ENCODE peak calls at places on chromosome 13, in seven cellular contexts. V, H, Q, A, T, M and P are unnamed samples.

GRCh38 chr13:76293751-76294150 is 592.5 kb downstream of the KCTD12 start:
- DNase-seq in V (no peak), H (no peak), Q (no peak), A (no peak), T (no peak), M (no peak), P (no peak)

GRCh38 chr13:38350114-38350617 is 515 bp downstream of the UFM1 start:
- DNase-seq in V (peak), H (peak), Q (peak), A (peak), T (peak), M (peak), P (peak)

GRCh38 chr13:22285867-22286632 is 615.2 kb downstream of the FGF9 start:
- DNase-seq in V (no peak), H (no peak), Q (no peak), A (no peak), T (no peak), M (no peak), P (no peak)

GRCh38 chr13:84658881-84659661 is 776.8 kb upstream of the SLITRK1 start:
- DNase-seq in V (no peak), H (no peak), Q (no peak), A (no peak), T (no peak), M (no peak), P (no peak)

GRCh38 chr13:114313061-114313860 is 1.0 kb upstream of the CHAMP1 start:
- DNase-seq in V (no peak), H (no peak), Q (peak), A (peak), T (no peak), M (no peak), P (no peak)

GRCh38 chr13:72648513-72649065 is 78.8 kb downstream of the MZT1 start:
- DNase-seq in V (no peak), H (no peak), Q (no peak), A (no peak), T (no peak), M (no peak), P (no peak)

GRCh38 chr13:103277959-103278673 is 211.9 kb upstream of the SLC10A2 start:
- DNase-seq in V (no peak), H (no peak), Q (no peak), A (no peak), T (no peak), M (no peak), P (no peak)

GRCh38 chr13:100347941-100348340 is 240.6 kb downstream of the GGACT start:
- DNase-seq in V (no peak), H (no peak), Q (no peak), A (no peak), T (no peak), M (no peak), P (no peak)

GRCh38 chr13:111216166-111216960 is 101.3 kb downstream of the ARHGEF7 start:
- DNase-seq in V (no peak), H (peak), Q (peak), A (no peak), T (no peak), M (no peak), P (peak)

GRCh38 chr13:98293103-98293502 is 116.0 kb upstream of the RNF113B start:
- DNase-seq in V (peak), H (no peak), Q (no peak), A (no peak), T (no peak), M (no peak), P (no peak)

GRCh38 chr13:67299731-67300130 is 69.6 kb upstream of the PCDH9 start:
- DNase-seq in V (no peak), H (no peak), Q (no peak), A (no peak), T (no peak), M (no peak), P (no peak)

GRCh38 chr13:48401480-48401879 is 11.4 kb downstream of the LPAR6 start:
- DNase-seq in V (no peak), H (no peak), Q (no peak), A (no peak), T (no peak), M (no peak), P (no peak)

GRCh38 chr13:111326981-111327642 is 6.7 kb downstream of the TEX29 start:
- DNase-seq in V (no peak), H (no peak), Q (no peak), A (no peak), T (no peak), M (no peak), P (no peak)

GRCh38 chr13:21677075-21677628 is 6.3 kb downstream of the FGF9 start:
- DNase-seq in V (no peak), H (no peak), Q (no peak), A (no peak), T (no peak), M (no peak), P (no peak)

GRCh38 chr13:35699805-35700204 is 223.3 kb upstream of the MAB21L1 start:
- DNase-seq in V (peak), H (no peak), Q (no peak), A (no peak), T (no peak), M (peak), P (peak)

GRCh38 chr13:97659602-97660001 is 225.6 kb downstream of the RAP2A start:
- DNase-seq in V (no peak), H (no peak), Q (no peak), A (no peak), T (no peak), M (no peak), P (no peak)

GRCh38 chr13:30835442-30835841 is 70.6 kb upstream of the MEDAG start:
- DNase-seq in V (peak), H (no peak), Q (no peak), A (peak), T (no peak), M (no peak), P (peak)

GRCh38 chr13:38618336-38618735 is 68.5 kb upstream of the FREM2 start:
- DNase-seq in V (no peak), H (no peak), Q (no peak), A (no peak), T (no peak), M (no peak), P (no peak)

GRCh38 chr13:88086577-88086976 is 415.4 kb downstream of the SLITRK5 start:
- DNase-seq in V (no peak), H (no peak), Q (no peak), A (no peak), T (no peak), M (no peak), P (no peak)

GRCh38 chr13:44904982-44905381 is 84.3 kb downstream of the NUFIP1 start:
- DNase-seq in V (peak), H (no peak), Q (peak), A (peak), T (peak), M (peak), P (peak)

GRCh38 chr13:66501187-66501586 is 728.9 kb downstream of the PCDH9 start:
- DNase-seq in V (no peak), H (no peak), Q (no peak), A (no peak), T (no peak), M (no peak), P (no peak)

DNA sequence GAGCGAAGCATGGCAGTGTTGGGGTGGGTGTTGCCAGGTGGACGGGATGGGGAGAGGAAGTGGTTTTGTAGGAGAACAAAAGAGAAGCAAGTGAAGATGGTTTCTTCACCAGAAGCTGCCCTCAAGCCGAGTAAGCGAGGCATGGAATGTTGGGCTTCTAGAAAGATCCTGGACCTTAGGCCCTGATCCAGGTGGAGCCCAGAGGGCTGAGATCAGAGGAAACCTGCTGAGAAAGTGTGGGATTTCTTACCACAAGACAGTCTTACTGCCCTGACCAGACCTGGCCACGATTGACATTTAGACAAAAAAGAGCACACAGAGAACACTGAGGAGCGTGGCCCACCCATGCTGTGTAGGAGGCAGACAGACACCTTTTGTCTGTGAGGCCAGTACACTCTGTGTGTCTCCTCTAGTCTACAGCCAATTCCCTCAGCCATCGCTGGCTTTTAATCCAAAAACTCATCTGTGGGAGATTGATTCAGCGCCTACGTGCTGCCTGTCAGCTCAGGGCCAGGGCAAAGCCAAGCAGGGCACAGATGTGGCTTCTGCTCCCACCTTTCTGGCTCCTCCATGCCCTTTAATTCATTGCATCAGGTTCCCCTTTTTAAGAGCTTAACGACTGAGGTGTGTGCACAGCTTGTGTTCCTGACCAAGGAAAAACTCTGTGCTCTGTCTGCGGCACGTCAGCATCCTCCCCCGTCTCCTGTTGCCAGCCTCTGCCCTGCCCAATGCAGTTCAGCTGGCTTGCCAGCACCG is 123.3 kb downstream of the AKAP11 start:
- DNase-seq in V (no peak), H (no peak), Q (no peak), A (no peak), T (no peak), M (no peak), P (no peak)
- TF ChIP-seq POLR2A in V (no peak), H (no peak), Q (no peak), A (no peak), T (no peak), M (no peak), P (no peak)

DNA sequence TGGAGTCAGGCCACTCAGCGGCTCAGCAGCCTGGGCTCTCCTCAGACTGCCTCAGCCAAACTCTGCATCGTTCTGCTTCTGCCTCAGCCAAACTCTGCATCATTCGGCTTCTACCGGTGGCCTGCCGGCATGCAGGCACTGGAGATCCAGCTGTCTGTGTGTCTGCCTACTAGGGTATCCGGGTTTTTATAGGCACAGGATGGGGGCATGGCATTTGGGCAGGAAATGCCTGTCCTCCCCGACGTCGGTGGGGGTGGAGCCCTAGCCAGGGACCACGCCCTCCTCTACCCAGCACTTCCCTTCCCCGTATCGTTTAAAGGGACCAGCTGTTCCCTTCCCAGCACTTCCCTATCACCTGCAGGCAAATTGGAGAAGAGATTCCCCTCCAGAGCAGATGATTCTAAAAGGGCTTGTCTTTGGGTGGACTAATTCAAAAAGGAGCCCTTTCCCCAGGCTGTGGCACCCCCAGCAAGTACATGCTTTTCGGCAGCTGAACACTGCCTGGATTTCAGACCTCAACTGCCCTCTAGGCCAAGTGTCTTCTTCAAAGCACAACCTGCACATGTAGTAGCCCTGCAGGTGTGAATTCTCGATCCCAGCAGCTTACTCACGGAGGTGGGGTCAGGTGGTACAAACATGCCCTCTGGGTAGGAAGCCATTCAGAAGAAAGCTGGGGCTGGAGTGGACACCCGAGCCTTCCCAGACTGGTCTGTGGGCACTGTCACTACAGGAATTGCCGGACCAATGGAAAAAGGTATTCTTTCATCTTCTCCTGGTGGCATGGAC is 25.5 kb upstream of the GPR12 start:
- DNase-seq in V (no peak), H (no peak), Q (no peak), A (peak), T (peak), M (no peak), P (no peak)
- TF ChIP-seq POLR2A in V (no peak), H (peak), Q (peak), A (no peak), T (no peak), M (no peak), P (no peak)

GRCh38 chr13:27271572-27272096 is 1.0 kb downstream of the RASL11A start:
- DNase-seq in V (no peak), H (no peak), Q (no peak), A (no peak), T (no peak), M (no peak), P (no peak)

GRCh38 chr13:27274631-27275030 is 4.0 kb downstream of the RASL11A start:
- DNase-seq in V (no peak), H (no peak), Q (no peak), A (no peak), T (no peak), M (no peak), P (no peak)

GRCh38 chr13:27273658-27274425 is 3.2 kb downstream of the RASL11A start:
- DNase-seq in V (no peak), H (no peak), Q (no peak), A (no peak), T (no peak), M (no peak), P (no peak)

GRCh38 chr13:27269114-27269665 is 1.4 kb upstream of the RASL11A start:
- DNase-seq in V (no peak), H (no peak), Q (no peak), A (peak), T (no peak), M (no peak), P (no peak)

DNA sequence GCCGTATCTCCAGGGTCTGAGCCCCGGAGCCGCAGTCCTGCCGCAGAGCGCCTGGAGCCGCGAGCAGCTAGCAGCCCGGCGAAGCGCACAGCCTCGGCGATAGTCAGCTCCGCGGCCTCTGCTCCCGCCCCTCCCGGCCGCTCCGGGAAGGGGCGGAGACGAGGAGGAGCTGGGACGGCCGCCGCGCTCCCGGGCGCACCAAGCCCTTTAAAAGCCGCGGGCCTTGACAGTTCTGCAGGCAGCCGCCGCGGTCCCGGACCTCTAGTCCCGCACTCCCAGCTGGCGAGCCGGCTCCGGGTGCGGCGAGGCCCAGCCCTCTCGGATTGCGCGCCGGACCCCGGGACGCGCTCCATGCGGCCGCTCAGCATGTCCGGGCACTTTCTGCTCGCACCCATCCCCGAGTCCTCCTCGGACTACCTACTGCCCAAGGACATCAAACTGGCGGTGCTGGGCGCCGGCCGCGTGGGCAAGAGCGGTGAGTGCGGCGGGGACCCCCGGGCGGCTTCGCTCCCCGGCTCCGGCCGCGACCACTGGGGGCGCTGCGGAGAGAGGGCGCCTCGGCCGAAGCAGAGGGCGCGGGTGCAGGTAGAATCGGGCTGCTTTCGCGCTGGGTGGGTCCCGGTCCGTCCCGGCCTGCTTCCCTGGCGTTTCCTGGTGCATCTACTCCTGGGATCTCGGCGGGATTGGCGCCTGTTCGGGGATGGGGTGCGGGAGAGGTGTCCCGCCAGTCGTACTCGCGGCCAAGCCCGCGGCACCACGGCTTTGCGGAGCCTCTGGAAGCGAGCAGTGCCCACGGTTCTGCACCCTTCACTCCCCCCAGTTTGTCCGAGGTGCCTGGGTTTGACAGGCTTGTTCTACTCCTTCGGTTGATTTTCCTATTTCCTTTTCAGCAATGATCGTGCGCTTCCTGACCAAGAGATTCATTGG is at the start of gene RASL11A:
- DNase-seq in V (peak), H (peak), Q (peak), A (peak), T (peak), M (peak), P (peak)
- TF ChIP-seq POLR2A in V (peak), H (peak), Q (peak), A (peak), T (no peak), M (peak), P (peak)

GRCh38 chr13:42548731-42549554 is 25.0 kb upstream of the TNFSF11 start:
- DNase-seq in V (no peak), H (peak), Q (no peak), A (no peak), T (peak), M (no peak), P (no peak)
- TF ChIP-seq POLR2A in V (no peak), H (no peak), Q (no peak), A (no peak), T (no peak), M (no peak), P (no peak)

GRCh38 chr13:32419862-32420261 is 8.1 kb downstream of the N4BP2L1 start:
- DNase-seq in V (no peak), H (no peak), Q (no peak), A (no peak), T (no peak), M (no peak), P (no peak)
- TF ChIP-seq POLR2A in V (no peak), H (no peak), Q (no peak), A (no peak), T (no peak), M (no peak), P (no peak)

DNA sequence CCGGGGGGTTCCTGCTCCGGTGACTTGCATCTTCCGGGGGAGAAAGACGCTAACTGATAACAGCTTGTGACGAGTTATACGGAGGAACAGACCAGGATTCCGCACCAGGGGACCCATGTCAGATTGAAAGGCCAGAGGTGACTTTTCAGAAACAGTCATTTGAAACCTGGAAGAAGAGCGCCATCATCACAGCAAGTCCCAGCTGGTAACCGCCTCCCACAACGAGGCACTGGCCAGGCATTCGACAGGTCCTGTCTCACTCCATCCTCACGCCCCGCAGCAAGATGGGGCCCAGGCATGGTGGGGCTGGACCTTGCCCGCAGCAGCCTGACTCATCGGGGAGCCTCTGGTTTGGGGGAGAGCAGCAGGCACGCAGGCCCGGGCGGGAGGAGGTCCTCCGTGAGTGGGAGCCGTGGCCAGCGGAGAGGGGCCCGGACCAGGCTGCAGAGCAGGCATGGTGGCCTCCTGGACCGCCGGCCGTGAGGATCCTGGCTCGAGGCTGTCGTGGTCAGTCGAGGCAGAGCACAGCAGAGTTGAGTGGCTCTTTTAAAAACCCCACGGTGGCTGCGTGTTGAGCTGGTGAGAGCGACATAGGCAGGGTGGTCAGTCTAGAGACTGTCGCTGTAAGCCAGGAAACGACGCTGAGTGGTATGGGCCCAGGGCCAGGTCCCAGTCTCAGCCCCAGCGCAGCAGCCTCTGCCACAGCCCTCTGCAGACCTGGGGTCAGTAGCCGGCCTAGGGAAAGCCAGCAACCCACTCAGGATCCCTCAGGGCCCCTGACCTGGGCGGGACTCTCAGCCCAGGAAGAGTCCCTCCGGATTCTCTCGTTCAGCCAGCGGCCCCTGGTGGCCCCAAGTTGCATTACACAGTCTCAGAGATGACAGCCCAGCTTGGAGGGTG is 94.9 kb upstream of the MCF2L start:
- DNase-seq in V (peak), H (peak), Q (peak), A (peak), T (peak), M (peak), P (peak)
- TF ChIP-seq POLR2A in V (no peak), H (no peak), Q (no peak), A (no peak), T (no peak), M (no peak), P (no peak)

GRCh38 chr13:40789275-40790231 is at the start of gene SLC25A15:
- DNase-seq in V (peak), H (peak), Q (peak), A (peak), T (no peak), M (peak), P (peak)
- TF ChIP-seq POLR2A in V (peak), H (peak), Q (peak), A (peak), T (no peak), M (no peak), P (no peak)

GRCh38 chr13:46354143-46355087 is 32.6 kb downstream of the RUBCNL start:
- DNase-seq in V (no peak), H (no peak), Q (peak), A (no peak), T (no peak), M (no peak), P (no peak)

GRCh38 chr13:46355906-46356305 is 31.1 kb downstream of the RUBCNL start:
- DNase-seq in V (no peak), H (no peak), Q (no peak), A (no peak), T (no peak), M (no peak), P (no peak)

GRCh38 chr13:46355088-46355468 is 32.0 kb downstream of the RUBCNL start:
- DNase-seq in V (no peak), H (no peak), Q (no peak), A (no peak), T (no peak), M (no peak), P (no peak)

GRCh38 chr13:46350003-46350402 is 37.0 kb downstream of the RUBCNL start:
- DNase-seq in V (no peak), H (no peak), Q (no peak), A (no peak), T (no peak), M (no peak), P (no peak)

GRCh38 chr13:46352810-46353209 is 34.2 kb downstream of the RUBCNL start:
- DNase-seq in V (no peak), H (no peak), Q (no peak), A (peak), T (no peak), M (no peak), P (no peak)
- TF ChIP-seq POLR2A in V (no peak), H (no peak), Q (no peak), A (no peak), T (no peak), M (no peak), P (no peak)

GRCh38 chr13:50916701-50917184 is 7.2 kb downstream of the RNASEH2B start:
- DNase-seq in V (no peak), H (no peak), Q (no peak), A (peak), T (peak), M (no peak), P (no peak)
- TF ChIP-seq POLR2A in V (no peak), H (no peak), Q (no peak), A (no peak), T (no peak), M (no peak), P (no peak)